ENCODE peak calls at places on chromosome 9, in six cellular contexts. R is choroid plexus epithelial cell; H is foreskin fibroblast; W is NCI-H187 treated with DMSO at 0.1 percent for 48 hours; Y is activated gamma-delta T cell treated with anti-CD3 and anti-CD28 coated beads, Interleukin-2, amount 50 U/mL, for 16 hours; Q is C1 segment of cervical spinal cord. I is an unnamed sample.

GRCh38 chr9:134895849-134896833 is 15.5 kb downstream of the FCN2 start:
- DNase-seq in R (peak), H (peak), W (no peak), Y (no peak), Q (no peak), I (no peak)

GRCh38 chr9:6680797-6681146 is 35.2 kb upstream of the GLDC start:
- DNase-seq in R (peak), H (peak), W (no peak), Y (peak), Q (peak), I (no peak)

GRCh38 chr9:130138791-130139190 is 33.4 kb upstream of the NCS1 start:
- DNase-seq in R (peak), H (peak), W (no peak), Y (no peak), Q (no peak), I (no peak)

GRCh38 chr9:70954607-70955143 is 166.7 kb downstream of the TRPM3 start:
- DNase-seq in R (no peak), H (no peak), W (no peak), Y (no peak), Q (no peak), I (no peak)

GRCh38 chr9:90340421-90340820 is 302.2 kb downstream of the DIRAS2 start:
- DNase-seq in R (peak), H (peak), W (no peak), Y (no peak), Q (no peak), I (no peak)

GRCh38 chr9:136264046-136264802 is 18.6 kb upstream of the QSOX2 start:
- DNase-seq in R (no peak), H (no peak), W (no peak), Y (no peak), Q (no peak), I (no peak)

GRCh38 chr9:36895744-36896260 is 138.3 kb downstream of the PAX5 start:
- DNase-seq in R (no peak), H (no peak), W (no peak), Y (no peak), Q (no peak), I (no peak)

GRCh38 chr9:134892221-134892620 is 11.6 kb downstream of the FCN2 start:
- DNase-seq in R (no peak), H (no peak), W (no peak), Y (no peak), Q (no peak), I (no peak)

GRCh38 chr9:106072421-106072820 is 378.1 kb downstream of the TMEM38B start:
- DNase-seq in R (no peak), H (no peak), W (no peak), Y (no peak), Q (no peak), I (no peak)

GRCh38 chr9:97132865-97133264 is 93.9 kb upstream of the CTSV start:
- DNase-seq in R (no peak), H (no peak), W (no peak), Y (no peak), Q (no peak), I (no peak)

GRCh38 chr9:136949239-136949816 is 2.7 kb upstream of the LCN12 start:
- DNase-seq in R (no peak), H (no peak), W (no peak), Y (no peak), Q (no peak), I (peak)

GRCh38 chr9:114321759-114322158 is 1.1 kb upstream of the ORM1 start:
- DNase-seq in R (peak), H (no peak), W (no peak), Y (no peak), Q (no peak), I (no peak)

GRCh38 chr9:136107155-136107952 is 11.3 kb downstream of the TMEM250 start:
- DNase-seq in R (no peak), H (no peak), W (no peak), Y (no peak), Q (no peak), I (no peak)

GRCh38 chr9:89408628-89409101 is 89.2 kb downstream of the SEMA4D start:
- DNase-seq in R (no peak), H (no peak), W (no peak), Y (peak), Q (peak), I (no peak)

GRCh38 chr9:114051281-114051680 is 26.8 kb downstream of the AMBP start:
- DNase-seq in R (no peak), H (no peak), W (no peak), Y (no peak), Q (no peak), I (no peak)

GRCh38 chr9:111036068-111036789 is 2.0 kb downstream of the LPAR1 start:
- DNase-seq in R (peak), H (peak), W (no peak), Y (no peak), Q (peak), I (no peak)

GRCh38 chr9:27437652-27438373 is 86.3 kb upstream of the IFNK start:
- DNase-seq in R (no peak), H (no peak), W (peak), Y (no peak), Q (no peak), I (no peak)

GRCh38 chr9:136187683-136188586 is 17.0 kb downstream of the LHX3 start:
- DNase-seq in R (no peak), H (no peak), W (no peak), Y (no peak), Q (no peak), I (no peak)